ENCODE peak calls at places on chromosome 6, in nine cellular contexts. One of them, this sample, is unnamed.

GRCh38 chr6:33630014-33630413 is 8.9 kb downstream of the ITPR3 start:
- DNase-seq in AML-193: no peak
- DNase-seq in CD4-positive, alpha-beta memory T cell: peak
- DNase-seq in psoas muscle: no peak
- DNase-seq in T-helper 2 cell: no peak
- DNase-seq in Peyer's patch: no peak
- DNase-seq in M059J: no peak
- DNase-seq in ELF-1: no peak
- DNase-seq in renal cortical epithelial cell: no peak
- DNase-seq in this sample: no peak

GRCh38 chr6:20366082-20366834 is 35.4 kb upstream of the E2F3 start:
- DNase-seq in AML-193: no peak
- DNase-seq in CD4-positive, alpha-beta memory T cell: peak
- DNase-seq in psoas muscle: no peak
- DNase-seq in T-helper 2 cell: peak
- DNase-seq in Peyer's patch: peak
- DNase-seq in M059J: peak
- DNase-seq in ELF-1: peak
- DNase-seq in renal cortical epithelial cell: no peak
- DNase-seq in this sample: no peak

GRCh38 chr6:22364314-22364713 is 67.5 kb upstream of the PRL start:
- DNase-seq in AML-193: no peak
- DNase-seq in CD4-positive, alpha-beta memory T cell: no peak
- DNase-seq in psoas muscle: no peak
- DNase-seq in T-helper 2 cell: no peak
- DNase-seq in Peyer's patch: no peak
- DNase-seq in M059J: peak
- DNase-seq in ELF-1: no peak
- DNase-seq in renal cortical epithelial cell: no peak
- DNase-seq in this sample: no peak

GRCh38 chr6:108730556-108731228 is 117.5 kb upstream of the ARMC2 start:
- DNase-seq in AML-193: no peak
- DNase-seq in CD4-positive, alpha-beta memory T cell: no peak
- DNase-seq in psoas muscle: no peak
- DNase-seq in T-helper 2 cell: no peak
- DNase-seq in Peyer's patch: peak
- DNase-seq in M059J: no peak
- DNase-seq in ELF-1: no peak
- DNase-seq in renal cortical epithelial cell: no peak
- DNase-seq in this sample: no peak

GRCh38 chr6:73314577-73315492 is 39.2 kb downstream of the DPPA5 start:
- DNase-seq in AML-193: no peak
- DNase-seq in CD4-positive, alpha-beta memory T cell: no peak
- DNase-seq in psoas muscle: no peak
- DNase-seq in T-helper 2 cell: no peak
- DNase-seq in Peyer's patch: no peak
- DNase-seq in M059J: no peak
- DNase-seq in ELF-1: peak
- DNase-seq in renal cortical epithelial cell: no peak
- DNase-seq in this sample: no peak

GRCh38 chr6:36358235-36358915 is 21.7 kb upstream of the BNIP5 start:
- DNase-seq in AML-193: no peak
- DNase-seq in CD4-positive, alpha-beta memory T cell: no peak
- DNase-seq in psoas muscle: no peak
- DNase-seq in T-helper 2 cell: no peak
- DNase-seq in Peyer's patch: no peak
- DNase-seq in M059J: peak
- DNase-seq in ELF-1: no peak
- DNase-seq in renal cortical epithelial cell: peak
- DNase-seq in this sample: no peak

GRCh38 chr6:52645976-52646375 is 24.9 kb upstream of the TMEM14A start:
- DNase-seq in AML-193: no peak
- DNase-seq in CD4-positive, alpha-beta memory T cell: no peak
- DNase-seq in psoas muscle: no peak
- DNase-seq in T-helper 2 cell: no peak
- DNase-seq in Peyer's patch: no peak
- DNase-seq in M059J: no peak
- DNase-seq in ELF-1: no peak
- DNase-seq in renal cortical epithelial cell: no peak
- DNase-seq in this sample: no peak

GRCh38 chr6:106886444-106886843 is 88.1 kb downstream of the CD24 start:
- DNase-seq in AML-193: no peak
- DNase-seq in CD4-positive, alpha-beta memory T cell: no peak
- DNase-seq in psoas muscle: no peak
- DNase-seq in T-helper 2 cell: no peak
- DNase-seq in Peyer's patch: no peak
- DNase-seq in M059J: no peak
- DNase-seq in ELF-1: no peak
- DNase-seq in renal cortical epithelial cell: no peak
- DNase-seq in this sample: no peak

GRCh38 chr6:41648921-41649320 is 10.7 kb downstream of the MDFI start:
- DNase-seq in AML-193: no peak
- DNase-seq in CD4-positive, alpha-beta memory T cell: no peak
- DNase-seq in psoas muscle: no peak
- DNase-seq in T-helper 2 cell: no peak
- DNase-seq in Peyer's patch: no peak
- DNase-seq in M059J: no peak
- DNase-seq in ELF-1: no peak
- DNase-seq in renal cortical epithelial cell: no peak
- DNase-seq in this sample: no peak

GRCh38 chr6:135094403-135094821 is 39.8 kb upstream of the HBS1L start:
- DNase-seq in AML-193: no peak
- DNase-seq in CD4-positive, alpha-beta memory T cell: peak
- DNase-seq in psoas muscle: no peak
- DNase-seq in T-helper 2 cell: peak
- DNase-seq in Peyer's patch: no peak
- DNase-seq in M059J: peak
- DNase-seq in ELF-1: no peak
- DNase-seq in renal cortical epithelial cell: peak
- DNase-seq in this sample: no peak

GRCh38 chr6:129893513-129894098 is 32.5 kb upstream of the TMEM244 start:
- DNase-seq in AML-193: peak
- DNase-seq in CD4-positive, alpha-beta memory T cell: no peak
- DNase-seq in psoas muscle: no peak
- DNase-seq in T-helper 2 cell: peak
- DNase-seq in Peyer's patch: no peak
- DNase-seq in M059J: peak
- DNase-seq in ELF-1: no peak
- DNase-seq in renal cortical epithelial cell: peak
- DNase-seq in this sample: no peak

GRCh38 chr6:137799950-137800568 is 67.0 kb upstream of the TNFAIP3 start:
- DNase-seq in AML-193: peak
- DNase-seq in CD4-positive, alpha-beta memory T cell: peak
- DNase-seq in psoas muscle: no peak
- DNase-seq in T-helper 2 cell: peak
- DNase-seq in Peyer's patch: peak
- DNase-seq in M059J: peak
- DNase-seq in ELF-1: no peak
- DNase-seq in renal cortical epithelial cell: peak
- DNase-seq in this sample: peak

GRCh38 chr6:76330031-76330430 is 257.6 kb upstream of the IMPG1 start:
- DNase-seq in AML-193: no peak
- DNase-seq in CD4-positive, alpha-beta memory T cell: no peak
- DNase-seq in psoas muscle: no peak
- DNase-seq in T-helper 2 cell: no peak
- DNase-seq in Peyer's patch: no peak
- DNase-seq in M059J: no peak
- DNase-seq in ELF-1: no peak
- DNase-seq in renal cortical epithelial cell: no peak
- DNase-seq in this sample: no peak

GRCh38 chr6:128290221-128290620 is 230.2 kb downstream of the PTPRK start:
- DNase-seq in AML-193: no peak
- DNase-seq in CD4-positive, alpha-beta memory T cell: no peak
- DNase-seq in psoas muscle: no peak
- DNase-seq in T-helper 2 cell: no peak
- DNase-seq in Peyer's patch: no peak
- DNase-seq in M059J: no peak
- DNase-seq in ELF-1: no peak
- DNase-seq in renal cortical epithelial cell: peak
- DNase-seq in this sample: no peak

GRCh38 chr6:129186988-129187387 is 304.1 kb downstream of the LAMA2 start:
- DNase-seq in AML-193: no peak
- DNase-seq in CD4-positive, alpha-beta memory T cell: no peak
- DNase-seq in psoas muscle: no peak
- DNase-seq in T-helper 2 cell: no peak
- DNase-seq in Peyer's patch: no peak
- DNase-seq in M059J: peak
- DNase-seq in ELF-1: no peak
- DNase-seq in renal cortical epithelial cell: peak
- DNase-seq in this sample: no peak

This sample was measured in left cardiac atrium.